ENCODE peak calls at places on chromosomes 11 and 22, in four cellular contexts. D is prostate gland, W is A549, M is B cell. T is an unnamed sample.
A peak's percentile ranks its signal among the peaks of the same experiment; 100 is the strongest.

GRCh38 chr22:40040927-40041326 is 46.2 kb downstream of the FAM83F start:
- DNase-seq in D (no peak), W (no peak), M (no peak), T (no peak)

GRCh38 chr11:106708348-106708747 is 309.9 kb downstream of the GUCY1A2 start:
- DNase-seq in W (no peak), D (no peak), M (no peak), T (no peak)

GRCh38 chr11:110362916-110363574 is 66.6 kb upstream of the RDX start:
- DNase-seq in D (no peak), W (peak; percentile 70), M (no peak), T (peak; percentile 11)

GRCh38 chr11:70473873-70474690 is 75.8 kb downstream of the CTTN start:
- DNase-seq in M (no peak), D (no peak), W (no peak), T (no peak)

GRCh38 chr11:66663741-66664296 is 13.9 kb downstream of the RBM4B start:
- DNase-seq in M (no peak), W (no peak), D (no peak), T (no peak)

GRCh38 chr11:47353978-47354774 is 1.7 kb upstream of the MYBPC3 start:
- DNase-seq in D (no peak), M (no peak), W (no peak), T (no peak)

GRCh38 chr11:11882539-11882938 is 40.8 kb downstream of the USP47 start:
- DNase-seq in M (no peak), W (no peak), D (no peak), T (no peak)

GRCh38 chr11:65305501-65306268 is 9.0 kb upstream of the CDC42EP2 start:
- DNase-seq in M (no peak), D (peak; percentile 55), W (no peak), T (no peak)

GRCh38 chr22:23547818-23548500 is 32.1 kb downstream of the IGLL1 start:
- DNase-seq in D (no peak), M (no peak), W (no peak), T (no peak)

GRCh38 chr11:61793084-61793828 is 545 bp downstream of the FEN1 start:
- DNase-seq in M (no peak), W (peak; percentile 31), D (no peak), T (no peak)

GRCh38 chr11:65170058-65170534 is at the start of gene SPDYC:
- DNase-seq in D (no peak), M (no peak), W (no peak), T (no peak)

GRCh38 chr11:72657356-72657755 is 16.9 kb downstream of the PDE2A start:
- DNase-seq in W (no peak), M (no peak), D (no peak), T (no peak)

GRCh38 chr11:6321961-6322362 is 1.7 kb upstream of the CAVIN3 start:
- DNase-seq in M (no peak), W (no peak), D (no peak), T (no peak)

GRCh38 chr22:50435701-50436115 is 39.1 kb downstream of the SBF1 start:
- DNase-seq in D (no peak), M (no peak), W (no peak), T (no peak)

GRCh38 chr22:37340331-37341262 is 58.3 kb downstream of the CYTH4 start:
- DNase-seq in D (no peak), M (no peak), W (no peak), T (no peak)

DNA sequence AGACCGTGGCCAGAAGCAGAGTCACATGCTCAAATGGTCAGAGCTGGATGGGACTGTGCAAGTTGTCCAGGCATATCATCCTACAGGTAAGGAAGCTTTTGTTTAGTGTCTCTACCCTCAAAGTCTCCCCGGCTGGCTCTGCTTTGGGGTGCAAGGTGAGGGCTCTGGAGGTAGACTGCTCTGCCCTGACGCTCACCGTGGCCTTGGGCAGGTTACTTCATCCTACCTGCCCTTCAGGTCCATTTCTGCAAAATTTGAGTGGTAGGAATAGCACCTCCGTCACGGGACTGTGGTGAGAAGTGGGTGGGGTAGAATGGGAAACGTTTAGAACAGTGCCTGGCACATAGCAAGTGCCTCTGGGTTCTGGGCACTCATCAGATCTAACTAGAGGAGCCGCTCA is 42.2 kb downstream of the NAT10 start:
- DNase-seq in W (no peak), D (no peak), M (no peak), T (no peak)
- TF ChIP-seq CTCF in W (no peak), D (no peak), M (no peak), T (no peak)

DNA sequence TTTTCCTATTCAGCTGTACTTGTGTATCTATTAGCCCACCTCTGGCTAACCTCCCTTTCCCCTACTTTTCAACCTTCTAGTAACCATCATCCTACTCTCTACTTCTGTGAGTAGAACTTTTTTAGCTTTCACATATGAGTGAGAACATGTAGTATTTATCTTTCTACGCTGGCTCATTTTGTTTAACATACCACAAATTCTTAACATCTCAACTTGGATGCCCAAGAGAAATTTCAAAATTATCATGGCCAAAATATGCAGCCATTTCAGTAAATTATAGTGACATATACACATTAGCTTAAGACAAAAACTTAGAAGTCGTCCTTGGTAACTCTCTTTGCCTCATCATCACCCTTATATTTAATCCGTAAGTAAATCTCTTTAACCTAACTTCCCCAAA is 34.7 kb downstream of the LUZP2 start:
- DNase-seq in W (no peak), D (no peak), M (no peak), T (no peak)
- TF ChIP-seq CTCF in W (no peak), D (no peak), M (no peak), T (no peak)

GRCh38 chr11:17714356-17714854 is 5.0 kb upstream of the MYOD1 start:
- DNase-seq in M (no peak), D (no peak), W (no peak), T (no peak)
- TF ChIP-seq CTCF in M (no peak), D (no peak), W (no peak), T (peak; percentile 28)

GRCh38 chr11:45090607-45091006 is 55.8 kb upstream of the PRDM11 start:
- DNase-seq in M (no peak), D (no peak), W (no peak), T (no peak)

GRCh38 chr11:45087761-45088160 is 58.7 kb upstream of the PRDM11 start:
- DNase-seq in W (no peak), D (no peak), M (no peak), T (no peak)

GRCh38 chr11:45091563-45092392 is 54.7 kb upstream of the PRDM11 start:
- DNase-seq in D (no peak), M (no peak), W (peak; percentile 58), T (no peak)

GRCh38 chr11:45089251-45089650 is 57.2 kb upstream of the PRDM11 start:
- DNase-seq in D (no peak), M (no peak), W (peak; percentile 43), T (no peak)

GRCh38 chr11:45089845-45090499 is 56.5 kb upstream of the PRDM11 start:
- DNase-seq in D (no peak), W (peak; percentile 60), M (no peak), T (no peak)
- TF ChIP-seq CTCF in D (no peak), W (no peak), M (no peak), T (no peak)

GRCh38 chr22:43783777-43784176 is 28.3 kb downstream of the EFCAB6 start:
- DNase-seq in D (no peak), W (peak; percentile 5), M (no peak), T (no peak)
- TF ChIP-seq CTCF in D (no peak), W (no peak), M (no peak), T (no peak)

T was measured in Calu3.